ENCODE peak calls at places on chromosomes 3 and 15, in ten cellular contexts. One of them, this sample, is unnamed.

GRCh38 chr15:90205050-90205848 is 4.1 kb downstream of the SEMA4B start:
- DNase-seq in activated T-cell treated with anti-CD3 and anti-CD28 coated beads, Interleukin-2, amount 50 U/mL, for 4 hours: no peak
- DNase-seq in stimulated activated CD4-positive, alpha-beta T cell treated with anti-CD3 and anti-CD28 coated beads, Interleukin-4, amount 100 ng/mL, for 4 hours: no peak
- DNase-seq in CD4-positive, alpha-beta memory T cell: no peak
- DNase-seq in progenitor cell of endocrine pancreas: no peak
- DNase-seq in left colon: no peak
- DNase-seq in GM04503: no peak
- DNase-seq in B cell: no peak
- DNase-seq in brain microvascular endothelial cell: no peak
- DNase-seq in Right ventricle myocardium superior: no peak
- DNase-seq in this sample: no peak

GRCh38 chr3:67517781-67518180 is 136.6 kb downstream of the SUCLG2 start:
- DNase-seq in progenitor cell of endocrine pancreas: no peak
- DNase-seq in CD4-positive, alpha-beta memory T cell: no peak
- DNase-seq in GM04503: no peak
- DNase-seq in brain microvascular endothelial cell: no peak
- DNase-seq in left colon: no peak
- DNase-seq in activated T-cell treated with anti-CD3 and anti-CD28 coated beads, Interleukin-2, amount 50 U/mL, for 4 hours: no peak
- DNase-seq in B cell: no peak
- DNase-seq in stimulated activated CD4-positive, alpha-beta T cell treated with anti-CD3 and anti-CD28 coated beads, Interleukin-4, amount 100 ng/mL, for 4 hours: no peak
- DNase-seq in Right ventricle myocardium superior: no peak
- DNase-seq in this sample: no peak

GRCh38 chr15:77370580-77370979 is 49.3 kb downstream of the PEAK1 start:
- DNase-seq in CD4-positive, alpha-beta memory T cell: no peak
- DNase-seq in stimulated activated CD4-positive, alpha-beta T cell treated with anti-CD3 and anti-CD28 coated beads, Interleukin-4, amount 100 ng/mL, for 4 hours: no peak
- DNase-seq in Right ventricle myocardium superior: no peak
- DNase-seq in brain microvascular endothelial cell: peak; percentile 36
- DNase-seq in GM04503: no peak
- DNase-seq in activated T-cell treated with anti-CD3 and anti-CD28 coated beads, Interleukin-2, amount 50 U/mL, for 4 hours: no peak
- DNase-seq in left colon: no peak
- DNase-seq in progenitor cell of endocrine pancreas: no peak
- DNase-seq in B cell: no peak
- DNase-seq in this sample: no peak

GRCh38 chr15:85870216-85871014 is 75.7 kb upstream of the KLHL25 start:
- DNase-seq in GM04503: no peak
- DNase-seq in brain microvascular endothelial cell: no peak
- DNase-seq in progenitor cell of endocrine pancreas: no peak
- DNase-seq in left colon: no peak
- DNase-seq in activated T-cell treated with anti-CD3 and anti-CD28 coated beads, Interleukin-2, amount 50 U/mL, for 4 hours: no peak
- DNase-seq in B cell: no peak
- DNase-seq in Right ventricle myocardium superior: no peak
- DNase-seq in CD4-positive, alpha-beta memory T cell: no peak
- DNase-seq in stimulated activated CD4-positive, alpha-beta T cell treated with anti-CD3 and anti-CD28 coated beads, Interleukin-4, amount 100 ng/mL, for 4 hours: no peak
- DNase-seq in this sample: no peak

GRCh38 chr15:34890424-34890823 is 79.1 kb downstream of the AQR start:
- DNase-seq in brain microvascular endothelial cell: no peak
- DNase-seq in Right ventricle myocardium superior: no peak
- DNase-seq in B cell: no peak
- DNase-seq in stimulated activated CD4-positive, alpha-beta T cell treated with anti-CD3 and anti-CD28 coated beads, Interleukin-4, amount 100 ng/mL, for 4 hours: no peak
- DNase-seq in CD4-positive, alpha-beta memory T cell: no peak
- DNase-seq in left colon: no peak
- DNase-seq in GM04503: no peak
- DNase-seq in progenitor cell of endocrine pancreas: no peak
- DNase-seq in activated T-cell treated with anti-CD3 and anti-CD28 coated beads, Interleukin-2, amount 50 U/mL, for 4 hours: no peak
- DNase-seq in this sample: no peak

GRCh38 chr15:31372635-31373091 is 46.0 kb downstream of the KLF13 start:
- DNase-seq in GM04503: no peak
- DNase-seq in B cell: peak; percentile 33
- DNase-seq in left colon: no peak
- DNase-seq in progenitor cell of endocrine pancreas: no peak
- DNase-seq in CD4-positive, alpha-beta memory T cell: no peak
- DNase-seq in brain microvascular endothelial cell: peak; percentile 47
- DNase-seq in stimulated activated CD4-positive, alpha-beta T cell treated with anti-CD3 and anti-CD28 coated beads, Interleukin-4, amount 100 ng/mL, for 4 hours: no peak
- DNase-seq in Right ventricle myocardium superior: peak; percentile 91
- DNase-seq in activated T-cell treated with anti-CD3 and anti-CD28 coated beads, Interleukin-2, amount 50 U/mL, for 4 hours: no peak
- DNase-seq in this sample: no peak

GRCh38 chr15:29812384-29812694 is 9.9 kb downstream of the TJP1 start:
- DNase-seq in GM04503: no peak
- DNase-seq in brain microvascular endothelial cell: peak; percentile 31
- DNase-seq in progenitor cell of endocrine pancreas: no peak
- DNase-seq in stimulated activated CD4-positive, alpha-beta T cell treated with anti-CD3 and anti-CD28 coated beads, Interleukin-4, amount 100 ng/mL, for 4 hours: no peak
- DNase-seq in B cell: no peak
- DNase-seq in CD4-positive, alpha-beta memory T cell: no peak
- DNase-seq in Right ventricle myocardium superior: no peak
- DNase-seq in activated T-cell treated with anti-CD3 and anti-CD28 coated beads, Interleukin-2, amount 50 U/mL, for 4 hours: no peak
- DNase-seq in left colon: no peak
- DNase-seq in this sample: no peak

GRCh38 chr3:61848885-61849284 is 287.5 kb downstream of the PTPRG start:
- DNase-seq in GM04503: peak; percentile 79
- DNase-seq in progenitor cell of endocrine pancreas: no peak
- DNase-seq in brain microvascular endothelial cell: no peak
- DNase-seq in CD4-positive, alpha-beta memory T cell: no peak
- DNase-seq in Right ventricle myocardium superior: no peak
- DNase-seq in activated T-cell treated with anti-CD3 and anti-CD28 coated beads, Interleukin-2, amount 50 U/mL, for 4 hours: no peak
- DNase-seq in left colon: no peak
- DNase-seq in B cell: no peak
- DNase-seq in stimulated activated CD4-positive, alpha-beta T cell treated with anti-CD3 and anti-CD28 coated beads, Interleukin-4, amount 100 ng/mL, for 4 hours: no peak
- DNase-seq in this sample: no peak

GRCh38 chr3:126679831-126680677 is 24.0 kb upstream of the CHCHD6 start:
- DNase-seq in CD4-positive, alpha-beta memory T cell: no peak
- DNase-seq in progenitor cell of endocrine pancreas: no peak
- DNase-seq in activated T-cell treated with anti-CD3 and anti-CD28 coated beads, Interleukin-2, amount 50 U/mL, for 4 hours: no peak
- DNase-seq in stimulated activated CD4-positive, alpha-beta T cell treated with anti-CD3 and anti-CD28 coated beads, Interleukin-4, amount 100 ng/mL, for 4 hours: no peak
- DNase-seq in GM04503: no peak
- DNase-seq in Right ventricle myocardium superior: no peak
- DNase-seq in brain microvascular endothelial cell: no peak
- DNase-seq in left colon: no peak
- DNase-seq in B cell: no peak
- DNase-seq in this sample: no peak

GRCh38 chr3:109432833-109433232 is 95.5 kb upstream of the DPPA4 start:
- DNase-seq in brain microvascular endothelial cell: no peak
- DNase-seq in activated T-cell treated with anti-CD3 and anti-CD28 coated beads, Interleukin-2, amount 50 U/mL, for 4 hours: no peak
- DNase-seq in progenitor cell of endocrine pancreas: no peak
- DNase-seq in B cell: no peak
- DNase-seq in GM04503: no peak
- DNase-seq in CD4-positive, alpha-beta memory T cell: no peak
- DNase-seq in stimulated activated CD4-positive, alpha-beta T cell treated with anti-CD3 and anti-CD28 coated beads, Interleukin-4, amount 100 ng/mL, for 4 hours: no peak
- DNase-seq in Right ventricle myocardium superior: no peak
- DNase-seq in left colon: no peak
- DNase-seq in this sample: no peak

GRCh38 chr3:80445641-80446040 is 677.8 kb upstream of the ROBO1 start:
- DNase-seq in brain microvascular endothelial cell: no peak
- DNase-seq in progenitor cell of endocrine pancreas: no peak
- DNase-seq in activated T-cell treated with anti-CD3 and anti-CD28 coated beads, Interleukin-2, amount 50 U/mL, for 4 hours: no peak
- DNase-seq in left colon: no peak
- DNase-seq in Right ventricle myocardium superior: no peak
- DNase-seq in B cell: no peak
- DNase-seq in stimulated activated CD4-positive, alpha-beta T cell treated with anti-CD3 and anti-CD28 coated beads, Interleukin-4, amount 100 ng/mL, for 4 hours: no peak
- DNase-seq in GM04503: no peak
- DNase-seq in CD4-positive, alpha-beta memory T cell: no peak
- DNase-seq in this sample: no peak

GRCh38 chr15:72078887-72079286 is 39.1 kb downstream of the MYO9A start:
- DNase-seq in Right ventricle myocardium superior: no peak
- DNase-seq in brain microvascular endothelial cell: no peak
- DNase-seq in activated T-cell treated with anti-CD3 and anti-CD28 coated beads, Interleukin-2, amount 50 U/mL, for 4 hours: no peak
- DNase-seq in progenitor cell of endocrine pancreas: no peak
- DNase-seq in GM04503: no peak
- DNase-seq in CD4-positive, alpha-beta memory T cell: no peak
- DNase-seq in stimulated activated CD4-positive, alpha-beta T cell treated with anti-CD3 and anti-CD28 coated beads, Interleukin-4, amount 100 ng/mL, for 4 hours: no peak
- DNase-seq in B cell: no peak
- DNase-seq in left colon: no peak
- DNase-seq in this sample: peak; percentile 85

GRCh38 chr3:127652246-127652995 is 20.3 kb upstream of the ABTB1 start:
- DNase-seq in brain microvascular endothelial cell: peak; percentile 38
- DNase-seq in GM04503: no peak
- DNase-seq in Right ventricle myocardium superior: peak; percentile 61
- DNase-seq in CD4-positive, alpha-beta memory T cell: peak; percentile 22
- DNase-seq in B cell: peak; percentile 60
- DNase-seq in activated T-cell treated with anti-CD3 and anti-CD28 coated beads, Interleukin-2, amount 50 U/mL, for 4 hours: no peak
- DNase-seq in stimulated activated CD4-positive, alpha-beta T cell treated with anti-CD3 and anti-CD28 coated beads, Interleukin-4, amount 100 ng/mL, for 4 hours: no peak
- DNase-seq in progenitor cell of endocrine pancreas: peak; percentile 50
- DNase-seq in left colon: peak; percentile 48
- DNase-seq in this sample: peak; percentile 49

GRCh38 chr15:28269097-28269496 is 52.9 kb downstream of the HERC2 start:
- DNase-seq in Right ventricle myocardium superior: peak; percentile 69
- DNase-seq in CD4-positive, alpha-beta memory T cell: no peak
- DNase-seq in progenitor cell of endocrine pancreas: no peak
- DNase-seq in GM04503: no peak
- DNase-seq in activated T-cell treated with anti-CD3 and anti-CD28 coated beads, Interleukin-2, amount 50 U/mL, for 4 hours: no peak
- DNase-seq in B cell: no peak
- DNase-seq in stimulated activated CD4-positive, alpha-beta T cell treated with anti-CD3 and anti-CD28 coated beads, Interleukin-4, amount 100 ng/mL, for 4 hours: no peak
- DNase-seq in brain microvascular endothelial cell: no peak
- DNase-seq in left colon: no peak
- DNase-seq in this sample: no peak

GRCh38 chr3:45145681-45146614 is at the start of gene CDCP1:
- DNase-seq in GM04503: no peak
- DNase-seq in brain microvascular endothelial cell: no peak
- DNase-seq in B cell: no peak
- DNase-seq in progenitor cell of endocrine pancreas: peak; percentile 18
- DNase-seq in activated T-cell treated with anti-CD3 and anti-CD28 coated beads, Interleukin-2, amount 50 U/mL, for 4 hours: no peak
- DNase-seq in left colon: peak; percentile 75
- DNase-seq in stimulated activated CD4-positive, alpha-beta T cell treated with anti-CD3 and anti-CD28 coated beads, Interleukin-4, amount 100 ng/mL, for 4 hours: no peak
- DNase-seq in CD4-positive, alpha-beta memory T cell: no peak
- DNase-seq in Right ventricle myocardium superior: no peak
- DNase-seq in this sample: no peak

GRCh38 chr15:77335298-77335697 is 84.6 kb downstream of the PEAK1 start:
- DNase-seq in GM04503: no peak
- DNase-seq in CD4-positive, alpha-beta memory T cell: no peak
- DNase-seq in left colon: no peak
- DNase-seq in Right ventricle myocardium superior: peak; percentile 42
- DNase-seq in activated T-cell treated with anti-CD3 and anti-CD28 coated beads, Interleukin-2, amount 50 U/mL, for 4 hours: no peak
- DNase-seq in stimulated activated CD4-positive, alpha-beta T cell treated with anti-CD3 and anti-CD28 coated beads, Interleukin-4, amount 100 ng/mL, for 4 hours: no peak
- DNase-seq in B cell: no peak
- DNase-seq in progenitor cell of endocrine pancreas: no peak
- DNase-seq in brain microvascular endothelial cell: peak; percentile 66
- DNase-seq in this sample: no peak

GRCh38 chr15:90382305-90382704 is 5.7 kb upstream of the IQGAP1 start:
- DNase-seq in B cell: no peak
- DNase-seq in left colon: no peak
- DNase-seq in Right ventricle myocardium superior: no peak
- DNase-seq in brain microvascular endothelial cell: no peak
- DNase-seq in CD4-positive, alpha-beta memory T cell: no peak
- DNase-seq in progenitor cell of endocrine pancreas: no peak
- DNase-seq in GM04503: no peak
- DNase-seq in activated T-cell treated with anti-CD3 and anti-CD28 coated beads, Interleukin-2, amount 50 U/mL, for 4 hours: no peak
- DNase-seq in stimulated activated CD4-positive, alpha-beta T cell treated with anti-CD3 and anti-CD28 coated beads, Interleukin-4, amount 100 ng/mL, for 4 hours: no peak
- DNase-seq in this sample: no peak

GRCh38 chr3:159001711-159002110 is 199.9 kb downstream of the MFSD1 start:
- DNase-seq in progenitor cell of endocrine pancreas: no peak
- DNase-seq in GM04503: no peak
- DNase-seq in B cell: no peak
- DNase-seq in Right ventricle myocardium superior: no peak
- DNase-seq in left colon: no peak
- DNase-seq in stimulated activated CD4-positive, alpha-beta T cell treated with anti-CD3 and anti-CD28 coated beads, Interleukin-4, amount 100 ng/mL, for 4 hours: no peak
- DNase-seq in CD4-positive, alpha-beta memory T cell: no peak
- DNase-seq in activated T-cell treated with anti-CD3 and anti-CD28 coated beads, Interleukin-2, amount 50 U/mL, for 4 hours: no peak
- DNase-seq in brain microvascular endothelial cell: no peak
- DNase-seq in this sample: no peak

GRCh38 chr15:49990835-49991540 is 128.0 kb downstream of the ATP8B4 start:
- DNase-seq in Right ventricle myocardium superior: no peak
- DNase-seq in progenitor cell of endocrine pancreas: no peak
- DNase-seq in left colon: no peak
- DNase-seq in stimulated activated CD4-positive, alpha-beta T cell treated with anti-CD3 and anti-CD28 coated beads, Interleukin-4, amount 100 ng/mL, for 4 hours: no peak
- DNase-seq in GM04503: peak; percentile 69
- DNase-seq in activated T-cell treated with anti-CD3 and anti-CD28 coated beads, Interleukin-2, amount 50 U/mL, for 4 hours: no peak
- DNase-seq in brain microvascular endothelial cell: no peak
- DNase-seq in B cell: no peak
- DNase-seq in CD4-positive, alpha-beta memory T cell: no peak
- DNase-seq in this sample: no peak

GRCh38 chr15:57570994-57571393 is 20.7 kb upstream of the MYZAP start:
- DNase-seq in activated T-cell treated with anti-CD3 and anti-CD28 coated beads, Interleukin-2, amount 50 U/mL, for 4 hours: no peak
- DNase-seq in brain microvascular endothelial cell: peak; percentile 56
- DNase-seq in B cell: no peak
- DNase-seq in stimulated activated CD4-positive, alpha-beta T cell treated with anti-CD3 and anti-CD28 coated beads, Interleukin-4, amount 100 ng/mL, for 4 hours: no peak
- DNase-seq in progenitor cell of endocrine pancreas: no peak
- DNase-seq in left colon: no peak
- DNase-seq in CD4-positive, alpha-beta memory T cell: no peak
- DNase-seq in Right ventricle myocardium superior: no peak
- DNase-seq in GM04503: peak; percentile 23
- DNase-seq in this sample: no peak

GRCh38 chr3:168801792-168802191 is 706.1 kb upstream of the GOLIM4 start:
- DNase-seq in B cell: no peak
- DNase-seq in brain microvascular endothelial cell: peak; percentile 24
- DNase-seq in CD4-positive, alpha-beta memory T cell: no peak
- DNase-seq in left colon: no peak
- DNase-seq in activated T-cell treated with anti-CD3 and anti-CD28 coated beads, Interleukin-2, amount 50 U/mL, for 4 hours: no peak
- DNase-seq in stimulated activated CD4-positive, alpha-beta T cell treated with anti-CD3 and anti-CD28 coated beads, Interleukin-4, amount 100 ng/mL, for 4 hours: no peak
- DNase-seq in GM04503: peak; percentile 61
- DNase-seq in progenitor cell of endocrine pancreas: no peak
- DNase-seq in Right ventricle myocardium superior: no peak
- DNase-seq in this sample: no peak

GRCh38 chr3:66302288-66302687 is 81.5 kb downstream of the SLC25A26 start:
- DNase-seq in brain microvascular endothelial cell: peak; percentile 4
- DNase-seq in progenitor cell of endocrine pancreas: no peak
- DNase-seq in stimulated activated CD4-positive, alpha-beta T cell treated with anti-CD3 and anti-CD28 coated beads, Interleukin-4, amount 100 ng/mL, for 4 hours: peak; percentile 13
- DNase-seq in Right ventricle myocardium superior: no peak
- DNase-seq in left colon: no peak
- DNase-seq in CD4-positive, alpha-beta memory T cell: peak; percentile 88
- DNase-seq in GM04503: no peak
- DNase-seq in B cell: no peak
- DNase-seq in activated T-cell treated with anti-CD3 and anti-CD28 coated beads, Interleukin-2, amount 50 U/mL, for 4 hours: no peak
- DNase-seq in this sample: peak; percentile 26

GRCh38 chr15:82680200-82681102 is 29.2 kb downstream of the AP3B2 start:
- DNase-seq in brain microvascular endothelial cell: no peak
- DNase-seq in activated T-cell treated with anti-CD3 and anti-CD28 coated beads, Interleukin-2, amount 50 U/mL, for 4 hours: peak; percentile 79
- DNase-seq in Right ventricle myocardium superior: no peak
- DNase-seq in progenitor cell of endocrine pancreas: peak; percentile 87
- DNase-seq in GM04503: no peak
- DNase-seq in B cell: peak; percentile 92
- DNase-seq in left colon: peak; percentile 78
- DNase-seq in CD4-positive, alpha-beta memory T cell: peak; percentile 85
- DNase-seq in stimulated activated CD4-positive, alpha-beta T cell treated with anti-CD3 and anti-CD28 coated beads, Interleukin-4, amount 100 ng/mL, for 4 hours: peak; percentile 85
- DNase-seq in this sample: peak; percentile 65

GRCh38 chr3:110542552-110543164 is 529.0 kb upstream of the NECTIN3 start:
- DNase-seq in activated T-cell treated with anti-CD3 and anti-CD28 coated beads, Interleukin-2, amount 50 U/mL, for 4 hours: no peak
- DNase-seq in B cell: no peak
- DNase-seq in stimulated activated CD4-positive, alpha-beta T cell treated with anti-CD3 and anti-CD28 coated beads, Interleukin-4, amount 100 ng/mL, for 4 hours: no peak
- DNase-seq in progenitor cell of endocrine pancreas: no peak
- DNase-seq in CD4-positive, alpha-beta memory T cell: no peak
- DNase-seq in brain microvascular endothelial cell: no peak
- DNase-seq in Right ventricle myocardium superior: no peak
- DNase-seq in left colon: no peak
- DNase-seq in GM04503: no peak
- DNase-seq in this sample: no peak

GRCh38 chr3:197019535-197019934 is 10.1 kb downstream of the MELTF start:
- DNase-seq in brain microvascular endothelial cell: no peak
- DNase-seq in stimulated activated CD4-positive, alpha-beta T cell treated with anti-CD3 and anti-CD28 coated beads, Interleukin-4, amount 100 ng/mL, for 4 hours: no peak
- DNase-seq in CD4-positive, alpha-beta memory T cell: no peak
- DNase-seq in progenitor cell of endocrine pancreas: no peak
- DNase-seq in GM04503: no peak
- DNase-seq in Right ventricle myocardium superior: no peak
- DNase-seq in left colon: no peak
- DNase-seq in B cell: no peak
- DNase-seq in activated T-cell treated with anti-CD3 and anti-CD28 coated beads, Interleukin-2, amount 50 U/mL, for 4 hours: no peak
- DNase-seq in this sample: no peak

GRCh38 chr3:119323401-119324107 is 29.4 kb downstream of the ARHGAP31 start:
- DNase-seq in progenitor cell of endocrine pancreas: no peak
- DNase-seq in Right ventricle myocardium superior: no peak
- DNase-seq in stimulated activated CD4-positive, alpha-beta T cell treated with anti-CD3 and anti-CD28 coated beads, Interleukin-4, amount 100 ng/mL, for 4 hours: peak; percentile 56
- DNase-seq in GM04503: no peak
- DNase-seq in B cell: no peak
- DNase-seq in activated T-cell treated with anti-CD3 and anti-CD28 coated beads, Interleukin-2, amount 50 U/mL, for 4 hours: peak; percentile 40
- DNase-seq in brain microvascular endothelial cell: no peak
- DNase-seq in left colon: no peak
- DNase-seq in CD4-positive, alpha-beta memory T cell: no peak
- DNase-seq in this sample: no peak

GRCh38 chr15:78449220-78449999 is 11.4 kb downstream of the IREB2 start:
- DNase-seq in activated T-cell treated with anti-CD3 and anti-CD28 coated beads, Interleukin-2, amount 50 U/mL, for 4 hours: no peak
- DNase-seq in CD4-positive, alpha-beta memory T cell: no peak
- DNase-seq in left colon: no peak
- DNase-seq in Right ventricle myocardium superior: no peak
- DNase-seq in brain microvascular endothelial cell: no peak
- DNase-seq in progenitor cell of endocrine pancreas: no peak
- DNase-seq in GM04503: no peak
- DNase-seq in B cell: no peak
- DNase-seq in stimulated activated CD4-positive, alpha-beta T cell treated with anti-CD3 and anti-CD28 coated beads, Interleukin-4, amount 100 ng/mL, for 4 hours: no peak
- DNase-seq in this sample: no peak

GRCh38 chr3:153232737-153233330 is 70.8 kb downstream of the RAP2B start:
- DNase-seq in progenitor cell of endocrine pancreas: no peak
- DNase-seq in activated T-cell treated with anti-CD3 and anti-CD28 coated beads, Interleukin-2, amount 50 U/mL, for 4 hours: no peak
- DNase-seq in stimulated activated CD4-positive, alpha-beta T cell treated with anti-CD3 and anti-CD28 coated beads, Interleukin-4, amount 100 ng/mL, for 4 hours: no peak
- DNase-seq in brain microvascular endothelial cell: no peak
- DNase-seq in Right ventricle myocardium superior: no peak
- DNase-seq in B cell: no peak
- DNase-seq in GM04503: peak; percentile 76
- DNase-seq in CD4-positive, alpha-beta memory T cell: no peak
- DNase-seq in left colon: no peak
- DNase-seq in this sample: no peak

This sample was measured in OCI-LY7.